ENCODE peak calls at places on chromosome 10, in five cellular contexts. U is GM23248, Q is RWPE2, F is tibial artery, Y is caudate nucleus. H is an unnamed sample.

GRCh38 chr10:59513558-59513957 is 151.2 kb upstream of the FAM13C start:
- DNase-seq in U (peak), Q (no peak), F (no peak), Y (no peak), H (no peak)

GRCh38 chr10:19416164-19416563 is 367.6 kb downstream of the MALRD1 start:
- DNase-seq in U (no peak), Q (no peak), F (no peak), Y (no peak), H (no peak)

GRCh38 chr10:89207801-89208551 is 859 bp upstream of the CH25H start:
- DNase-seq in U (peak), Q (no peak), F (peak), Y (no peak), H (no peak)

GRCh38 chr10:7258948-7259523 is 151.8 kb downstream of the SFMBT2 start:
- DNase-seq in U (no peak), Q (no peak), F (no peak), Y (no peak), H (no peak)

GRCh38 chr10:59073456-59074053 is 102.9 kb upstream of the PHYHIPL start:
- DNase-seq in U (no peak), Q (no peak), F (no peak), Y (no peak), H (no peak)

GRCh38 chr10:22606164-22606614 is 108.2 kb downstream of the PIP4K2A start:
- DNase-seq in U (peak), Q (no peak), F (no peak), Y (no peak), H (no peak)

GRCh38 chr10:35875281-35875680 is 233.2 kb upstream of the FZD8 start:
- DNase-seq in U (peak), Q (no peak), F (no peak), Y (no peak), H (no peak)

GRCh38 chr10:96714031-96714590 is 6.2 kb downstream of the PIK3AP1 start:
- DNase-seq in U (peak), Q (no peak), F (no peak), Y (no peak), H (no peak)

GRCh38 chr10:52566471-52567246 is 205.9 kb downstream of the MBL2 start:
- DNase-seq in U (peak), Q (no peak), F (no peak), Y (no peak), H (no peak)

GRCh38 chr10:22805304-22805703 is 90.9 kb upstream of the PIP4K2A start:
- DNase-seq in U (peak), Q (no peak), F (no peak), Y (peak), H (no peak)

GRCh38 chr10:11227103-11227502 is 209.4 kb downstream of the CELF2 start:
- DNase-seq in U (no peak), Q (no peak), F (no peak), Y (no peak), H (no peak)

GRCh38 chr10:132163826-132164515 is 22.8 kb upstream of the DPYSL4 start:
- DNase-seq in U (no peak), Q (no peak), F (no peak), Y (no peak), H (no peak)

GRCh38 chr10:132162021-132162531 is 24.7 kb upstream of the DPYSL4 start:
- DNase-seq in U (no peak), Q (no peak), F (no peak), Y (no peak), H (no peak)

GRCh38 chr10:132163278-132163765 is 23.4 kb upstream of the DPYSL4 start:
- DNase-seq in U (peak), Q (no peak), F (no peak), Y (no peak), H (no peak)

GRCh38 chr10:132164801-132165278 is 21.9 kb upstream of the DPYSL4 start:
- DNase-seq in U (no peak), Q (no peak), F (no peak), Y (no peak), H (no peak)

GRCh38 chr10:132162590-132163277 is 24.0 kb upstream of the DPYSL4 start:
- DNase-seq in U (no peak), Q (no peak), F (no peak), Y (no peak), H (no peak)
- H3K27ac ChIP-seq in U (no peak), Q (no peak), F (no peak), Y (no peak), H (no peak)

GRCh38 chr10:24953350-24954074 is 1.1 kb upstream of the PRTFDC1 start:
- DNase-seq in U (peak), Q (no peak), F (no peak), Y (no peak), H (no peak)
- H3K27ac ChIP-seq in U (peak), Q (no peak), F (peak), Y (peak), H (peak)

DNA sequence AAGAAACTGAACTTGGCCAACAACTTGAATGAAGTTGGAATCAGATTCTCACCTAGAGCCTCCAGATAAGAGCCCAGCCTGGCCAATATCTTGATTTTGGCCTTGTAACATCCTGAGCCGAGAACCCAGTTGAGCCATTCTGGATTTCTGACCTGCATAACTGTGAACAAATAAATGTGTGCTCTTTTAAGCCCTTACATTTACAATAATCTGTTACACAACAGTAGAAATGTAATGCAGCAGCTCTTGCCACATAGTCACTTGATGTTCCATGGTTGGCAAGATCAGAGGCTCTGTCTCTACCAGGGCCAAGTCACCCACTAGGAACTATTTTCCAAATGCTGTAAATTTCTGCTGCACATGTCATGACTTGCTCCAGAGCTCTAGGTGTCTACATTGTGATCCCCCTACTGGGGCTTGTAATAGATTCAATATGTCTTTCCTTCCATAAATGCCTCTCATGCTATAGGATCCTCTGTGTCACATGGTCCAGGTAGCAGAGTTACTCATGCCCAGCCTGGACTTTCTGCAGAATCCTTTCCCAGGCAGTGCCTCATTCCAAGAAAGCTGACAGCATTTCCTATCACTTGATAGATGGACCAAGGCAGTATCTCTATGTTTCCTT is 11.4 kb upstream of the RBM20 start:
- DNase-seq in U (peak), Q (no peak), F (no peak), Y (no peak), H (no peak)
- H3K27ac ChIP-seq in U (no peak), Q (no peak), F (peak), Y (no peak), H (no peak)

GRCh38 chr10:21329995-21330627 is 195.4 kb downstream of the SKIDA1 start:
- DNase-seq in U (peak), Q (no peak), F (no peak), Y (no peak), H (no peak)
- H3K27ac ChIP-seq in U (no peak), Q (no peak), F (no peak), Y (no peak), H (no peak)

DNA sequence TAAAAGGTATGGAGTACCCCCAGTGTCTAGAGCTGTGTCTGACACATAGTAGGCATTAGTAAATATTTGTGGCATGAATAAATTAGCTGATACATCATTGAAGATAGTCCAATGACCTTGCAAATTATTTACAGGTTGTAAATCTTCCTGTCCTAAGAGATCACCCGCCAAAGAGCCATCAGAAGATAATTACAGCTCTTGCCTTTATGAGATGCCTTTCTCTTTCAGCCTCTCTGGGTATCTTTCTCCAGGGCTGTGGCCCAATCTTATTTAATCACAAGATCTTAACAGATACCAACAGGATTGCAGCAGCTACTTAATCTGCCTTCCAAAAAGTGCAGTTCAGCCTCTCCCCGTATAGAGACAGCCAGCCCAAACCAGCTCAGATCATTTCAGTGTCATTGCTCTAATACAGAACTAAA is 41.5 kb downstream of the MYOF start:
- DNase-seq in U (peak), Q (no peak), F (no peak), Y (no peak), H (peak)
- H3K27ac ChIP-seq in U (peak), Q (peak), F (peak), Y (no peak), H (peak)

GRCh38 chr10:61050120-61050745 is 106.2 kb upstream of the RHOBTB1 start:
- DNase-seq in U (no peak), Q (no peak), F (no peak), Y (no peak), H (no peak)

GRCh38 chr10:61047011-61047410 is 103.0 kb upstream of the RHOBTB1 start:
- DNase-seq in U (no peak), Q (no peak), F (no peak), Y (no peak), H (no peak)

GRCh38 chr10:61047788-61048560 is 104.0 kb upstream of the RHOBTB1 start:
- DNase-seq in U (no peak), Q (no peak), F (no peak), Y (no peak), H (no peak)

GRCh38 chr10:61051356-61051755 is 107.4 kb upstream of the RHOBTB1 start:
- DNase-seq in U (no peak), Q (no peak), F (no peak), Y (no peak), H (no peak)

GRCh38 chr10:61052469-61053205 is 108.7 kb upstream of the RHOBTB1 start:
- DNase-seq in U (no peak), Q (no peak), F (no peak), Y (no peak), H (no peak)
- H3K27ac ChIP-seq in U (no peak), Q (no peak), F (no peak), Y (no peak), H (no peak)

DNA sequence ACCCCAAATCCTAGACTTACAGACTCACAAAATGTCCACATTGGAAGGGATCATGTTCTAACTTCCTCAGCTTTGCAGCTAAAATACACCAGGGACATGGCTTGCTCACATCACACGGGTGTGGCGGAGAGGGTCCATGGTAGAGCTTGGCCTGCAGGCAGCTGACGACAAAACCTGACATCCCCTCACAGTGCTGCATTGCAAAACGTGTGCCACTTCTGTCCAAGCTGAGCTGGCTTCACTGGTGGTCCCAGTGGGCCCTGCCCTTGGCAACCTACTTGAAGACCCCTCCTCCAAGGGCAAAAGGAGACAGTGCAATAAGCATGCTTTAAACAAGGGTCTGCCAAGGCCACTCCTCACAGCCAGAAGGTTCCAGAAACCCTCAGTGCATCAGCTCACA is 21.9 kb downstream of the ANXA11 start:
- DNase-seq in U (no peak), Q (no peak), F (no peak), Y (no peak), H (no peak)
- H3K27ac ChIP-seq in U (no peak), Q (no peak), F (no peak), Y (no peak), H (no peak)

GRCh38 chr10:29651767-29652166 is 17.0 kb upstream of the SVIL start:
- DNase-seq in U (no peak), Q (no peak), F (no peak), Y (no peak), H (no peak)

GRCh38 chr10:29649561-29650551 is 15.1 kb upstream of the SVIL start:
- DNase-seq in U (peak), Q (no peak), F (no peak), Y (no peak), H (no peak)

GRCh38 chr10:29652192-29652591 is 17.4 kb upstream of the SVIL start:
- DNase-seq in U (no peak), Q (no peak), F (no peak), Y (no peak), H (no peak)

GRCh38 chr10:29648983-29649268 is 14.2 kb upstream of the SVIL start:
- DNase-seq in U (peak), Q (no peak), F (no peak), Y (no peak), H (no peak)

DNA sequence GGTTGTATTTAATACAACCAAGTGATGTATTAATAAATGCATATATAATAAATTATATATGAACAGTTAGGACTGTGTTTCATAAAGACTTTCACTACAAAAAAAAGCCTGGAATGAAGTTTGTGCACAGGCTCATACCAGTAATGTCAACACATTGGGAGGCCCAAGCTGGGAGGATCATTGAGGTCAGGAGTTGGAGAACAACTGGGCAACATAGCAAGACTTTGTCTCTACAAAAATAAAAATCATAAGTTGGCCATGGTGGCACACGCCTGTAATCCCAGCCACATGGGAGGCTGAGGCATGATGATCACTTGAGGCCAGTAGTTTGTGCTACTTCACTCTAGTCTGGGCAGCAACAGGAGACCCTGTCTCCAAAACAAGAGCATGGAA is 15.8 kb upstream of the SVIL start:
- DNase-seq in U (no peak), Q (no peak), F (no peak), Y (no peak), H (no peak)
- H3K27ac ChIP-seq in U (no peak), Q (no peak), F (no peak), Y (no peak), H (no peak)

H was measured in tibial nerve.